ENCODE peak calls at places on chromosomes 11 and 22, in four cellular contexts. H is H1, Q is K562, F is GM12878. C is an unnamed sample.

GRCh38 chr11:115083129-115083823 is 404.9 kb downstream of the NXPE2 start:
- DNase-seq in Q (no peak), F (no peak), H (no peak), C (no peak)

GRCh38 chr11:112652786-112653390 is 308.3 kb upstream of the NCAM1 start:
- DNase-seq in H (no peak), Q (no peak), F (no peak), C (no peak)

GRCh38 chr11:90476442-90477007 is 253.7 kb upstream of the CHORDC1 start:
- DNase-seq in Q (no peak), F (peak), H (no peak), C (peak)

GRCh38 chr22:38316340-38317236 is 645 bp downstream of the CSNK1E start:
- DNase-seq in Q (peak), F (no peak), H (peak), C (no peak)

GRCh38 chr11:131672191-131672590 is 301.8 kb downstream of the NTM start:
- DNase-seq in Q (no peak), F (no peak), H (no peak), C (no peak)

GRCh38 chr11:62832346-62833234 is at the start of gene TEX54:
- DNase-seq in H (no peak), Q (no peak), F (no peak), C (no peak)

GRCh38 chr11:114604886-114605285 is 9.3 kb upstream of the NXPE4 start:
- DNase-seq in H (no peak), F (no peak), Q (no peak), C (no peak)

GRCh38 chr11:86442420-86442819 is 67.7 kb downstream of the CCDC81 start:
- DNase-seq in F (no peak), H (no peak), Q (no peak), C (no peak)

GRCh38 chr11:73292481-73292880 is 15.6 kb upstream of the ARHGEF17 start:
- DNase-seq in F (no peak), H (no peak), Q (no peak), C (no peak)

GRCh38 chr11:60750911-60751310 is 5.8 kb upstream of the MS4A15 start:
- DNase-seq in Q (no peak), H (no peak), F (no peak), C (no peak)

GRCh38 chr11:119044708-119045107 is 12.3 kb downstream of the HYOU1 start:
- DNase-seq in F (no peak), H (no peak), Q (peak), C (no peak)

GRCh38 chr11:20808328-20808727 is 138.9 kb downstream of the NELL1 start:
- DNase-seq in H (no peak), F (no peak), Q (no peak), C (no peak)

GRCh38 chr11:60971520-60971919 is at the start of gene CD6:
- DNase-seq in F (no peak), Q (no peak), H (no peak), C (no peak)

GRCh38 chr22:40196628-40197027 is 18.9 kb downstream of the TNRC6B start:
- DNase-seq in Q (no peak), H (no peak), F (peak), C (no peak)

GRCh38 chr11:28628412-28628811 is 520.2 kb downstream of the METTL15 start:
- DNase-seq in Q (no peak), F (no peak), H (no peak), C (no peak)

GRCh38 chr11:117392979-117393378 is 65.3 kb downstream of the CEP164 start:
- DNase-seq in H (no peak), F (no peak), Q (no peak), C (no peak)

GRCh38 chr11:27392715-27393114 is 29.7 kb upstream of the CCDC34 start:
- DNase-seq in H (no peak), Q (peak), F (no peak), C (peak)

GRCh38 chr11:107591446-107592236 is 694 bp downstream of the ELMOD1 start:
- DNase-seq in H (peak), F (no peak), Q (no peak), C (no peak)

GRCh38 chr22:32482708-32483107 is 8.1 kb downstream of the FBXO7 start:
- DNase-seq in F (peak), Q (no peak), H (no peak), C (no peak)

GRCh38 chr11:12159351-12160099 is 49.1 kb downstream of the MICAL2 start:
- DNase-seq in Q (no peak), F (no peak), H (no peak), C (no peak)
- TF ChIP-seq HDAC6 in Q (no peak), F (no peak), H (no peak), C (no peak)

GRCh38 chr11:79018371-79018849 is 422.4 kb downstream of the TENM4 start:
- DNase-seq in Q (no peak), H (no peak), F (no peak), C (no peak)
- TF ChIP-seq HDAC6 in Q (no peak), H (no peak), F (no peak), C (no peak)

DNA sequence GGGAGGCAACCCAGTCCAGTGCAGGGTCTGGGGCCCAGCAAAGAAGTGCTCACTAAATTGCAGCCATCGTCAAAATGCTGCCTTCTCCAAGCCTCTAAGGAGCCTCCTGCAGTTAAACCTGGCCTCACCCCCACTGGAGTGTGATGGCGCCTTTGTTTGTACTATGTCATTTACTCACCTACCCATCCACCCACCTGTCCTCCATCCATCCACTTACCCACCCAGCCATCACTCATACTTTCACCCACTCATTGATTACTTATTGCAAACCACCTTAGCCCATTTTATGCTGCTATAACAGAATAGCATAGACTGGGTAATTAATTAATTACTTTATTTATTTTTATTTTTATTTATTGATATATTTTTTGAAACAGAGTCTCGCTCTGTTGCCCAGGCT is 28.8 kb upstream of the PPFIA1 start:
- DNase-seq in Q (no peak), H (no peak), F (no peak), C (no peak)
- TF ChIP-seq HDAC6 in Q (no peak), H (no peak), F (no peak), C (no peak)

DNA sequence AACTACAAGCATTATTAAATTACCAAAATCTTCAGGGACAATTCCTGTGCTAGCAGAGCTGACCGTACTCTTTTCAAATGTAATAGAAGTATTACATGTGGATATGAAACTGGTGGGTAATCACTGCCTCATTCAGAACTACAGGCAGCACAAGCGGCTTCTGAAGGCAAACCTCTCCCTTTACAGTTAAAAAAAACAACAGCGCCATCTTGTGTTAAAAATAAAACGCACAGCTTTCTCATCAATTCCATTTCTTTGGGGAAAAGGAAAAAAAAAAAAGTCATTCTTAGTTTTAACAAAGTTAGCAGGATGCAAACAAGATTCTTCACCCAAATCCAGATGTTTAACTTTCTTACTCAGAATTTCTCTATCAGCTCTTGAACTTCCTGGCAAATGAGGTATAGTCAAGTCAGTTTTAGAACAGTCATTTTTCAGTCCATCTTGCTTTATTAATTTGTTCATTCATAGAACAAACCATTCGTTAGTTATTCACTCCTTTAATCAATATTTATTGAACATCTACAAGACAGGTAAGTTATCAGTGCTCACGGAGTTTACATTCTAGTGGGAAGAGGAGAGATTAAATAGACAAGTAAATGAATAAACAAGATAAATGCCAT is 331.8 kb upstream of the MPPED2 start:
- DNase-seq in H (no peak), Q (peak), F (no peak), C (peak)
- TF ChIP-seq HDAC6 in H (no peak), Q (no peak), F (no peak), C (no peak)